ENCODE peak calls at places on chromosomes 11 and 22, in nine cellular contexts. F, I, A, V, J, S, W, D and P are unnamed samples. For H3K4me1, the result is how much of the 10 kb centered on the place peaks cover.

GRCh38 chr22:25702571-25703167 is 39.3 kb upstream of the MYO18B start:
- DNase-seq in F (no peak), I (no peak), A (no peak), V (no peak), J (no peak), S (no peak), W (no peak), D (no peak), P (no peak)

GRCh38 chr11:131906963-131907362 is 536.5 kb downstream of the NTM start:
- DNase-seq in F (no peak), I (no peak), A (no peak), V (no peak), J (no peak), S (no peak), W (no peak), D (no peak), P (no peak)

GRCh38 chr22:31800065-31800464 is 46.2 kb downstream of the DEPDC5 start:
- DNase-seq in F (no peak), I (peak), A (no peak), V (no peak), J (no peak), S (no peak), W (no peak), D (no peak), P (no peak)

GRCh38 chr22:41799486-41800347 is 762 bp upstream of the CCDC134 start:
- DNase-seq in F (no peak), I (no peak), A (peak), V (peak), J (no peak), S (peak), W (peak), D (peak), P (peak)

GRCh38 chr11:77206264-77207018 is 78.4 kb downstream of the MYO7A start:
- DNase-seq in F (no peak), I (no peak), A (no peak), V (no peak), J (peak), S (peak), W (no peak), D (no peak), P (no peak)

GRCh38 chr11:2466869-2467694 is 22.3 kb downstream of the KCNQ1 start:
- DNase-seq in F (no peak), I (no peak), A (peak), V (no peak), J (peak), S (no peak), W (no peak), D (no peak), P (no peak)

GRCh38 chr11:10314199-10315072 is 9.6 kb downstream of the ADM start:
- DNase-seq in F (no peak), I (peak), A (no peak), V (no peak), J (peak), S (no peak), W (no peak), D (peak), P (peak)

GRCh38 chr22:22124374-22124773 is 120.2 kb upstream of the VPREB1 start:
- DNase-seq in F (no peak), I (no peak), A (no peak), V (no peak), J (no peak), S (no peak), W (no peak), D (no peak), P (no peak)

GRCh38 chr11:100403817-100404216 is 283.3 kb upstream of the ARHGAP42 start:
- DNase-seq in F (peak), I (peak), A (no peak), V (no peak), J (no peak), S (no peak), W (no peak), D (peak), P (peak)

GRCh38 chr11:124839051-124839971 is 25.9 kb upstream of the ROBO3 start:
- DNase-seq in F (no peak), I (no peak), A (no peak), V (no peak), J (no peak), S (no peak), W (no peak), D (peak), P (peak)

GRCh38 chr11:130882138-130882551 is 34.1 kb downstream of the SNX19 start:
- DNase-seq in F (no peak), I (peak), A (no peak), V (no peak), J (no peak), S (peak), W (peak), D (no peak), P (peak)

GRCh38 chr11:72223615-72224586 is 666 bp upstream of the INPPL1 start:
- DNase-seq in F (peak), I (peak), A (peak), V (peak), J (peak), S (peak), W (peak), D (peak), P (peak)

GRCh38 chr11:118003021-118003423 is 16.8 kb downstream of the IL10RA start:
- DNase-seq in F (no peak), I (no peak), A (no peak), V (no peak), J (no peak), S (no peak), W (no peak), D (no peak), P (no peak)

GRCh38 chr11:88779551-88779950 is 286.2 kb downstream of the GRM5 start:
- DNase-seq in F (no peak), I (peak), A (no peak), V (no peak), J (no peak), S (no peak), W (no peak), D (peak), P (no peak)

GRCh38 chr22:48698618-48699017 is 1129.1 kb downstream of the BRD1 start:
- DNase-seq in F (no peak), I (no peak), A (no peak), V (no peak), J (no peak), S (no peak), W (no peak), D (no peak), P (no peak)

GRCh38 chr11:60771879-60772525 is 13.1 kb upstream of the MS4A10 start:
- DNase-seq in F (no peak), I (no peak), A (peak), V (no peak), J (no peak), S (no peak), W (no peak), D (no peak), P (no peak)
- H3K4me1 ChIP-seq in F (under half), I (under half), A (under half), V (under half), J (under half), S (under half), W (under half), D (under half), P (under half)

GRCh38 chr11:35148163-35148562 is 9.2 kb downstream of the CD44 start:
- DNase-seq in F (no peak), I (no peak), A (no peak), V (no peak), J (no peak), S (no peak), W (no peak), D (no peak), P (no peak)

GRCh38 chr11:35146074-35146521 is 7.1 kb downstream of the CD44 start:
- DNase-seq in F (no peak), I (no peak), A (no peak), V (no peak), J (peak), S (no peak), W (no peak), D (no peak), P (no peak)

GRCh38 chr11:35147273-35147672 is 8.3 kb downstream of the CD44 start:
- DNase-seq in F (no peak), I (no peak), A (no peak), V (no peak), J (no peak), S (no peak), W (no peak), D (no peak), P (no peak)

GRCh38 chr11:35145249-35145648 is 6.3 kb downstream of the CD44 start:
- DNase-seq in F (no peak), I (peak), A (peak), V (peak), J (peak), S (peak), W (no peak), D (peak), P (peak)

GRCh38 chr11:35146711-35147110 is 7.7 kb downstream of the CD44 start:
- DNase-seq in F (no peak), I (no peak), A (no peak), V (no peak), J (no peak), S (no peak), W (no peak), D (peak), P (no peak)
- H3K4me1 ChIP-seq in F (under half), I (half or more), A (under half), V (under half), J (half or more), S (under half), W (under half), D (half or more), P (half or more)

GRCh38 chr11:73330569-73331093 is 22.6 kb downstream of the ARHGEF17 start:
- DNase-seq in F (no peak), I (no peak), A (no peak), V (no peak), J (no peak), S (no peak), W (no peak), D (peak), P (peak)
- H3K4me1 ChIP-seq in F (under half), I (half or more), A (under half), V (under half), J (under half), S (under half), W (half or more), D (half or more), P (half or more)

DNA sequence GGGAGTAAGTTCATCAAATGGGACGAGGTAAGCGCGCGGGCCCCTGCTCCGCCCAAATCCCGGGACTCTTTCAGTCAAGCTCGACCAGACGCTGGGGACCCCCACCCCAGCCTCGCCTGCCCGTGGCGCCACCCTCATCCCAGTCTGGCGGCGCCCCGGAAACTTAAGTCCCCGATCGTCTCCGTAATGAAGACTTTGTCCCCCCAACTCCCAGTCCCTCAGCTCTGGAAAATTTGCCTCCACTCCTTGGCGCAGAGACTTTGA is 324 bp downstream of the PLCB3 start:
- DNase-seq in F (no peak), I (no peak), A (no peak), V (no peak), J (no peak), S (no peak), W (no peak), D (no peak), P (no peak)
- H3K4me1 ChIP-seq in F (under half), I (under half), A (under half), V (under half), J (under half), S (under half), W (under half), D (under half), P (under half)

GRCh38 chr11:35083181-35084061 is 55.5 kb upstream of the CD44 start:
- DNase-seq in F (no peak), I (peak), A (peak), V (peak), J (peak), S (peak), W (peak), D (peak), P (peak)
- H3K4me1 ChIP-seq in F (under half), I (under half), A (under half), V (under half), J (under half), S (under half), W (under half), D (half or more), P (under half)

GRCh38 chr11:25733777-25734176 is 598.2 kb upstream of the ANO3 start:
- DNase-seq in F (no peak), I (no peak), A (no peak), V (no peak), J (no peak), S (no peak), W (no peak), D (peak), P (no peak)
- H3K4me1 ChIP-seq in F (under half), I (under half), A (under half), V (under half), J (under half), S (under half), W (under half), D (under half), P (under half)

DNA sequence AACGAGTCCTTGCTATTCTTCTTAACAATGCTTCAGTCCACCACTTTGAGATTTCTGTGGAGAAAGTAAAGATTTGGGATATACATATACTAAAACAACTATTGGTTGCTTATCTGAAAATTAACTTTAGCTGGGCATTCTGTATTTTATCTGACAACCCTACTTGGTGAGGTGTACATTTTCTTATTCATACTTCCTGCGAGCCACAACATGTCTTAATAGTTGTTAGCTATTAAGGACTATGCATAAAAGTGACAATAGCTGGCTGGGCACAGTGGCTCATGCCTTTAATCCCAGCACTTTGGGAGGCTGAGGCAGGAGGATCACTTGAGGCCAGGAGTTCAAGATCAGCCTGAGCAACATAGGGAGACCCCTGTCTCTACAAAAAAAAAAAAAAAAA is 28.0 kb upstream of the TMA7B start:
- DNase-seq in F (no peak), I (no peak), A (no peak), V (no peak), J (no peak), S (no peak), W (no peak), D (no peak), P (no peak)
- H3K4me1 ChIP-seq in F (under half), I (under half), A (under half), V (under half), J (under half), S (under half), W (under half), D (under half), P (under half)